ENCODE peak calls at places on chromosomes 16 and 17, in eight cellular contexts. F is stimulated activated effector memory CD8-positive, alpha-beta T cell treated with anti-CD3 and anti-CD28 coated beads, Interleukin-12 subunit alpha, Interleukin-12 subunit beta, amount 100 ng/mL, for 72 hours; D is endodermal cell; T is NCI-H82; L is NCI-H345; Y is fibroblast of mammary gland; Q is neural crest cell; E is stimulated activated naive CD8-positive, alpha-beta T cell treated with anti-CD3 and anti-CD28 coated beads, Interleukin-15, amount 100 ng/mL, for 72 hours. S is an unnamed sample.

GRCh38 chr17:8975091-8975707 is 9.7 kb upstream of the PIK3R5 start:
- DNase-seq in D (no peak), Y (no peak), F (peak), T (no peak), E (no peak), L (no peak), Q (no peak), S (no peak)

GRCh38 chr17:43698678-43699437 is 37.1 kb upstream of the MEOX1 start:
- DNase-seq in Y (no peak), F (no peak), L (no peak), T (no peak), Q (no peak), E (no peak), D (no peak), S (no peak)

GRCh38 chr17:79533116-79533515 is 77.7 kb downstream of the RBFOX3 start:
- DNase-seq in E (no peak), D (no peak), L (no peak), Y (no peak), F (no peak), T (no peak), Q (no peak), S (no peak)

GRCh38 chr16:86931410-86931941 is 353.1 kb downstream of the FOXL1 start:
- DNase-seq in T (no peak), D (no peak), Y (peak), L (no peak), E (no peak), F (no peak), Q (no peak), S (no peak)

GRCh38 chr17:48601528-48602430 is 3.0 kb downstream of the HOXB6 start:
- DNase-seq in T (no peak), E (no peak), Q (no peak), D (peak), F (no peak), Y (no peak), L (no peak), S (no peak)

GRCh38 chr16:89449726-89450335 is 40.5 kb downstream of the ANKRD11 start:
- DNase-seq in F (no peak), Q (no peak), L (no peak), E (no peak), T (no peak), Y (peak), D (no peak), S (no peak)

GRCh38 chr17:13415877-13416416 is 185.8 kb downstream of the HS3ST3A1 start:
- DNase-seq in T (no peak), F (no peak), L (no peak), Y (peak), D (no peak), E (no peak), Q (no peak), S (no peak)

GRCh38 chr16:82241469-82242052 is 71.5 kb upstream of the MPHOSPH6 start:
- DNase-seq in Q (no peak), E (no peak), T (no peak), Y (no peak), D (peak), F (no peak), L (no peak), S (no peak)

GRCh38 chr16:56198755-56199114 is 7.4 kb downstream of the GNAO1 start:
- DNase-seq in D (no peak), T (no peak), Y (no peak), E (peak), Q (no peak), L (no peak), F (peak), S (no peak)